ENCODE peak calls at places on chromosomes 1 and 21, in four cellular contexts. O is HL-60, T is K562, C is GM12878. W is an unnamed sample.

GRCh38 chr1:52240592-52240991 is 98.7 kb downstream of the ZFYVE9 start:
- DNase-seq in O (no peak), T (no peak), C (no peak), W (no peak)

GRCh38 chr1:165234149-165234548 is 122.4 kb downstream of the LMX1A start:
- DNase-seq in O (no peak), T (no peak), C (no peak), W (no peak)

GRCh38 chr21:36545776-36546511 is 66.0 kb upstream of the CLDN14 start:
- DNase-seq in O (no peak), T (no peak), C (no peak), W (no peak)

GRCh38 chr1:226738421-226738994 is 574 bp downstream of the ITPKB start:
- DNase-seq in O (peak; percentile 39), T (no peak), C (no peak), W (no peak)

GRCh38 chr21:14889080-14889805 is 175.6 kb downstream of the NRIP1 start:
- DNase-seq in O (no peak), T (no peak), C (no peak), W (no peak)

GRCh38 chr1:202806845-202807366 is 1.3 kb downstream of the KDM5B start:
- DNase-seq in O (no peak), T (peak; percentile 57), C (no peak), W (no peak)

GRCh38 chr1:158115126-158115525 is 65.6 kb upstream of the CD1D start:
- DNase-seq in O (no peak), T (no peak), C (no peak), W (no peak)

GRCh38 chr1:205444931-205445652 is 10.8 kb downstream of the BLACAT1 start:
- DNase-seq in O (no peak), T (peak; percentile 57), C (no peak), W (no peak)

GRCh38 chr1:159923203-159924024 is 1.9 kb downstream of the TAGLN2 start:
- DNase-seq in O (peak; percentile 79), T (peak; percentile 84), C (peak; percentile 68), W (no peak)

GRCh38 chr1:27029517-27029916 is 16.9 kb upstream of the TENT5B start:
- DNase-seq in O (no peak), T (no peak), C (no peak), W (no peak)

GRCh38 chr1:41357451-41358151 is 3.6 kb upstream of the FOXO6 start:
- DNase-seq in O (no peak), T (no peak), C (no peak), W (no peak)

GRCh38 chr1:54510715-54511270 is 37.2 kb upstream of the ACOT11 start:
- DNase-seq in O (no peak), T (no peak), C (no peak), W (no peak)
- TF ChIP-seq SPI1 in O (no peak), T (no peak), C (no peak), W (no peak)

GRCh38 chr1:170027760-170028159 is 46.7 kb downstream of the KIFAP3 start:
- DNase-seq in O (no peak), T (no peak), C (no peak), W (no peak)
- TF ChIP-seq SPI1 in O (no peak), T (no peak), C (no peak), W (no peak)

GRCh38 chr1:47756006-47756405 is 241.2 kb downstream of the TRABD2B start:
- DNase-seq in O (no peak), T (no peak), C (no peak), W (no peak)
- TF ChIP-seq SPI1 in O (no peak), T (no peak), C (no peak), W (no peak)

DNA sequence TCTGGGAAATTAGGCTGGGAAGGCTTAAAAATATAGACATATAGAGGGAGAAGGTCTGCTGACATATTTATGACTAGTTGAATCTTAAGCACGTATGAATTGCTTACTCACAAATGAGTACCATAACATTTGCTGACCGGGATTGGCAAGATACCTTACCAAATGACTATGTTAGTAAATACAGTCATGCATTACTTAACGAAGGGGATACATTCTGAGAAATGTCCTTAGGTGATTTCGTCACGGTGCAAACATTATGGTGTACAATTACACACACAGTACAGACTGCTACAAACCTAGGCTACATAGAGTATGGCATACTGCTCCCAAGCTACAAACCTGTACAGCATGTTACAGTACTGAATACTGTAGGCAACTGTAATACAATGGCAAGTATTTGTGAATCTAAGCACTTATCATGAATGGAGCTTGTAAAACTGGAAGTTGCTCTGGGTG is 19.4 kb upstream of the UBE2U start:
- DNase-seq in O (no peak), T (no peak), C (no peak), W (no peak)
- TF ChIP-seq SPI1 in O (no peak), T (no peak), C (no peak), W (no peak)

GRCh38 chr1:118363396-118363795 is 178.4 kb upstream of the SPAG17 start:
- DNase-seq in O (no peak), T (no peak), C (no peak), W (no peak)

GRCh38 chr1:118371612-118372011 is 186.6 kb upstream of the SPAG17 start:
- DNase-seq in O (no peak), T (no peak), C (no peak), W (no peak)

GRCh38 chr1:118364882-118365281 is 179.9 kb upstream of the SPAG17 start:
- DNase-seq in O (no peak), T (no peak), C (no peak), W (no peak)

GRCh38 chr1:118370861-118371260 is 185.8 kb upstream of the SPAG17 start:
- DNase-seq in O (no peak), T (no peak), C (no peak), W (no peak)

GRCh38 chr1:118366296-118366695 is 181.3 kb upstream of the SPAG17 start:
- DNase-seq in O (no peak), T (no peak), C (no peak), W (no peak)
- TF ChIP-seq SPI1 in O (no peak), T (no peak), C (no peak), W (no peak)

GRCh38 chr1:167713330-167714081 is 8.3 kb upstream of the MPZL1 start:
- DNase-seq in O (no peak), T (no peak), C (no peak), W (no peak)
- TF ChIP-seq SPI1 in O (no peak), T (no peak), C (no peak), W (no peak)

DNA sequence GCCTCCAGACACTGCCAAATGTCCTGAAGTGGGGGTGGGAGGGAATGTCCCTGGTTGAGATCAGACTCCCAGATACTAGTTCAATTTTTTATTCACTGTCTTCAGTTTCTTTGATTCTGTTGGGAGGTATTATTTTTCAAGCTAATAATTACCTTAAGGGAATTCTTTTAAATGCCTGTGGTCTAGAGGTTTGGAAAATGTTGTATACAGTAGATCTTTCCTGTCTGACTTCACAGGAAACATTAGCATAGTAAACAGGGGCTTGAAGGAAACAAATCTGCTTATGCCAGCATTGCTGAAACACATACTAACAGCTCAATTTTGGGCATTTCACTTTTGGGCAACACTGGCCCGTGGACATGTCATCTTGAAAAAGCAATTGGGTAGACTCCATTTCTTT is 84.3 kb upstream of the HP1BP3 start:
- DNase-seq in O (no peak), T (no peak), C (no peak), W (no peak)
- TF ChIP-seq SPI1 in O (no peak), T (no peak), C (no peak), W (no peak)

W was measured in GM12891.